ENCODE peak calls at places on chromosomes 4 and X, in seven cellular contexts. One of them, this sample, is unnamed.

GRCh38 chr4:40713798-40714197 is 36.0 kb upstream of the NSUN7 start:
- DNase-seq in trophoblast cell: no peak
- DNase-seq in H9: no peak
- DNase-seq in mesenchymal stem cell: no peak
- DNase-seq in mesendoderm: no peak
- DNase-seq in H1: no peak
- DNase-seq in IMR-90: no peak
- DNase-seq in this sample: no peak

GRCh38 chrX:10176121-10177003 is 19.6 kb downstream of the CLCN4 start:
- DNase-seq in mesenchymal stem cell: peak; percentile 0
- DNase-seq in IMR-90: no peak
- DNase-seq in H9: no peak
- DNase-seq in H1: no peak
- DNase-seq in trophoblast cell: peak; percentile 32
- DNase-seq in mesendoderm: no peak
- DNase-seq in this sample: no peak

GRCh38 chr4:155705664-155706063 is 39.0 kb downstream of the GUCY1A1 start:
- DNase-seq in IMR-90: peak; percentile 64
- DNase-seq in H9: no peak
- DNase-seq in mesenchymal stem cell: peak; percentile 40
- DNase-seq in H1: no peak
- DNase-seq in mesendoderm: peak; percentile 91
- DNase-seq in trophoblast cell: peak; percentile 24
- DNase-seq in this sample: peak; percentile 43

GRCh38 chr4:78061939-78062603 is 4.9 kb downstream of the FRAS1 start:
- DNase-seq in mesendoderm: no peak
- DNase-seq in trophoblast cell: no peak
- DNase-seq in H9: no peak
- DNase-seq in mesenchymal stem cell: no peak
- DNase-seq in H1: no peak
- DNase-seq in IMR-90: no peak
- DNase-seq in this sample: no peak

GRCh38 chr4:89301902-89302301 is 5.7 kb downstream of the GPRIN3 start:
- DNase-seq in trophoblast cell: no peak
- DNase-seq in H1: no peak
- DNase-seq in mesendoderm: no peak
- DNase-seq in IMR-90: no peak
- DNase-seq in H9: no peak
- DNase-seq in mesenchymal stem cell: no peak
- DNase-seq in this sample: no peak

GRCh38 chrX:7163146-7163677 is 15.3 kb upstream of the PUDP start:
- DNase-seq in mesendoderm: peak; percentile 58
- DNase-seq in H1: no peak
- DNase-seq in IMR-90: no peak
- DNase-seq in mesenchymal stem cell: no peak
- DNase-seq in H9: no peak
- DNase-seq in trophoblast cell: no peak
- DNase-seq in this sample: no peak

GRCh38 chrX:50469206-50469605 is 1.4 kb downstream of the DGKK start:
- DNase-seq in trophoblast cell: no peak
- DNase-seq in mesenchymal stem cell: no peak
- DNase-seq in IMR-90: no peak
- DNase-seq in mesendoderm: no peak
- DNase-seq in H9: peak; percentile 30
- DNase-seq in H1: no peak
- DNase-seq in this sample: no peak

GRCh38 chr4:184102927-184103326 is 114.7 kb downstream of the ENPP6 start:
- DNase-seq in H9: no peak
- DNase-seq in H1: no peak
- DNase-seq in mesenchymal stem cell: no peak
- DNase-seq in mesendoderm: no peak
- DNase-seq in trophoblast cell: no peak
- DNase-seq in IMR-90: no peak
- DNase-seq in this sample: no peak

GRCh38 chr4:147773261-147774184 is 41.6 kb downstream of the ARHGAP10 start:
- DNase-seq in mesendoderm: peak; percentile 33
- DNase-seq in IMR-90: peak; percentile 78
- DNase-seq in H1: no peak
- DNase-seq in trophoblast cell: no peak
- DNase-seq in H9: no peak
- DNase-seq in mesenchymal stem cell: peak; percentile 73
- DNase-seq in this sample: no peak

GRCh38 chr4:158384407-158384806 is 137.3 kb upstream of the RXFP1 start:
- DNase-seq in mesenchymal stem cell: no peak
- DNase-seq in H1: no peak
- DNase-seq in mesendoderm: no peak
- DNase-seq in IMR-90: no peak
- DNase-seq in trophoblast cell: no peak
- DNase-seq in H9: no peak
- DNase-seq in this sample: no peak

GRCh38 chrX:19678941-19679340 is 163.6 kb upstream of the MAP3K15 start:
- DNase-seq in H9: no peak
- DNase-seq in IMR-90: no peak
- DNase-seq in mesendoderm: no peak
- DNase-seq in trophoblast cell: no peak
- DNase-seq in mesenchymal stem cell: no peak
- DNase-seq in H1: no peak
- DNase-seq in this sample: no peak

GRCh38 chr4:10442976-10443375 is 14.2 kb downstream of the ZNF518B start:
- DNase-seq in mesendoderm: no peak
- DNase-seq in trophoblast cell: no peak
- DNase-seq in IMR-90: peak; percentile 43
- DNase-seq in H1: no peak
- DNase-seq in mesenchymal stem cell: peak; percentile 9
- DNase-seq in H9: no peak
- DNase-seq in this sample: no peak

GRCh38 chr4:39998659-39999345 is 21.1 kb upstream of the PDS5A start:
- DNase-seq in mesenchymal stem cell: no peak
- DNase-seq in mesendoderm: peak; percentile 86
- DNase-seq in H9: no peak
- DNase-seq in IMR-90: no peak
- DNase-seq in trophoblast cell: peak; percentile 53
- DNase-seq in H1: no peak
- DNase-seq in this sample: no peak

GRCh38 chr4:103307479-103308042 is 109.4 kb upstream of the CENPE start:
- DNase-seq in mesendoderm: no peak
- DNase-seq in mesenchymal stem cell: no peak
- DNase-seq in IMR-90: no peak
- DNase-seq in H9: no peak
- DNase-seq in trophoblast cell: peak; percentile 11
- DNase-seq in H1: no peak
- DNase-seq in this sample: no peak

GRCh38 chrX:79524642-79525041 is 157.5 kb upstream of the ITM2A start:
- DNase-seq in mesenchymal stem cell: no peak
- DNase-seq in mesendoderm: peak; percentile 28
- DNase-seq in H9: no peak
- DNase-seq in trophoblast cell: peak; percentile 14
- DNase-seq in IMR-90: no peak
- DNase-seq in H1: no peak
- DNase-seq in this sample: no peak

GRCh38 chr4:182736207-182736606 is 181.0 kb downstream of the DCTD start:
- DNase-seq in trophoblast cell: no peak
- DNase-seq in mesendoderm: no peak
- DNase-seq in H1: no peak
- DNase-seq in mesenchymal stem cell: no peak
- DNase-seq in IMR-90: no peak
- DNase-seq in H9: no peak
- DNase-seq in this sample: no peak

GRCh38 chrX:790780-791360 is 160.3 kb downstream of the SHOX start:
- DNase-seq in IMR-90: no peak
- DNase-seq in trophoblast cell: no peak
- DNase-seq in H1: no peak
- DNase-seq in mesenchymal stem cell: no peak
- DNase-seq in mesendoderm: no peak
- DNase-seq in H9: no peak
- DNase-seq in this sample: no peak

GRCh38 chr4:6465985-6466384 is 6.4 kb downstream of the PPP2R2C start:
- DNase-seq in mesendoderm: no peak
- DNase-seq in H1: peak; percentile 16
- DNase-seq in H9: peak; percentile 14
- DNase-seq in IMR-90: no peak
- DNase-seq in mesenchymal stem cell: no peak
- DNase-seq in trophoblast cell: no peak
- DNase-seq in this sample: no peak

GRCh38 chrX:24838624-24839023 is 144.9 kb downstream of the POLA1 start:
- DNase-seq in IMR-90: peak; percentile 50
- DNase-seq in H9: no peak
- DNase-seq in mesendoderm: peak; percentile 13
- DNase-seq in mesenchymal stem cell: peak; percentile 38
- DNase-seq in H1: no peak
- DNase-seq in trophoblast cell: peak; percentile 76
- DNase-seq in this sample: peak; percentile 12

GRCh38 chrX:131262200-131262599 is 26.9 kb downstream of the IGSF1 start:
- DNase-seq in H9: no peak
- DNase-seq in trophoblast cell: no peak
- DNase-seq in mesenchymal stem cell: no peak
- DNase-seq in mesendoderm: no peak
- DNase-seq in IMR-90: no peak
- DNase-seq in H1: no peak
- DNase-seq in this sample: no peak

GRCh38 chrX:56974408-56974807 is 20.9 kb downstream of the SPIN3 start:
- DNase-seq in trophoblast cell: peak; percentile 71
- DNase-seq in IMR-90: no peak
- DNase-seq in mesenchymal stem cell: no peak
- DNase-seq in mesendoderm: no peak
- DNase-seq in H1: no peak
- DNase-seq in H9: no peak
- DNase-seq in this sample: no peak

GRCh38 chr4:24690436-24690835 is 104.9 kb upstream of the SOD3 start:
- DNase-seq in mesendoderm: peak; percentile 23
- DNase-seq in H1: no peak
- DNase-seq in trophoblast cell: no peak
- DNase-seq in IMR-90: peak; percentile 11
- DNase-seq in mesenchymal stem cell: no peak
- DNase-seq in H9: no peak
- DNase-seq in this sample: no peak

GRCh38 chrX:14673764-14674163 is 144.4 kb downstream of the GLRA2 start:
- DNase-seq in mesenchymal stem cell: peak; percentile 89
- DNase-seq in trophoblast cell: peak; percentile 61
- DNase-seq in mesendoderm: peak; percentile 60
- DNase-seq in H1: no peak
- DNase-seq in IMR-90: peak; percentile 91
- DNase-seq in H9: no peak
- DNase-seq in this sample: no peak

DNA sequence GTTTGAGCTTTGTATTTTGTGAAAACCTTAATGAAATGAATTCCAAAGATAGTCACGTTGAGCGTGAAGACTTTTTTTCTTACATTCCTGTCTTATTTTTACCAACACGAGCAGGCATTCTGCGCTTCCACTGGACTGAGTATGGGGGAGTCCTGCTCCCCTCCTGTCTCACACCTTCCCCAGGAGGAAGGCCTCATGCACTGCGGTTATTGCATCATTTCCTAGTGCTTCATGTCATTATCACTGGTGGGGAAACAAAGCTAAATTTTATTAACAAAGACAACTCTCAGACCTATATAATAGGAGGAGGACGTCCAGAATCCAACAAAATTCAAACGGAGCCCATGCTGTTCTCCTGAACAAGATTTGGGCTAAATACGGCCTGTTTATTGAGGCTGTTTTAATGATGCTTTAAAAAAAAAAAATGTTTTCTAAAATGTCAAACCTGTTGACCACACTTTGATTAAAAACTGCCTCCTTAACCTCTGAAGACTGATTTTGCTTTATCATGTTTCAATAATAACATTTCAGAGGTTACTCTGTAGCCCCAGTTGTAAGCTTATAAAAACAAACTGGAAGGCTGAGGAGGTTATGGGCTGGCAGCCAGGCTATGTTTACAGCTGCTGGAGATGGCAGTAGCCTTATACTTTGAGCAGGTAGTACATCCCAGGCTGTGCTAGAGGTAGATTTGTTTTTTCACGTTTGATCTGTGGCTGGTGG is 118.0 kb downstream of the SOWAHB start:
- DNase-seq in H9: no peak
- DNase-seq in IMR-90: peak; percentile 78
- DNase-seq in mesenchymal stem cell: no peak
- DNase-seq in mesendoderm: peak; percentile 42
- DNase-seq in trophoblast cell: no peak
- DNase-seq in H1: no peak
- DNase-seq in this sample: no peak
- H3K27ac ChIP-seq in H9: no peak overlapping the region
- H3K27ac ChIP-seq in IMR-90: peak overlapping the region; percentile 66
- H3K27ac ChIP-seq in mesenchymal stem cell: peak overlapping the region; percentile 50
- H3K27ac ChIP-seq in mesendoderm: no peak overlapping the region
- H3K27ac ChIP-seq in trophoblast cell: no peak overlapping the region
- H3K27ac ChIP-seq in H1: no peak overlapping the region
- H3K27ac ChIP-seq in this sample: no peak overlapping the region

GRCh38 chrX:109535578-109535977 is 1.1 kb upstream of the NXT2 start:
- DNase-seq in mesenchymal stem cell: no peak
- DNase-seq in H1: no peak
- DNase-seq in trophoblast cell: no peak
- DNase-seq in mesendoderm: no peak
- DNase-seq in IMR-90: no peak
- DNase-seq in H9: no peak
- DNase-seq in this sample: no peak
- H3K4ac ChIP-seq in mesenchymal stem cell: no peak overlapping the region
- H3K4ac ChIP-seq in H1: no peak overlapping the region
- H3K4ac ChIP-seq in trophoblast cell: no peak overlapping the region
- H3K4ac ChIP-seq in mesendoderm: no peak overlapping the region
- H3K4ac ChIP-seq in IMR-90: no peak overlapping the region
- H3K4ac ChIP-seq in H9: no peak overlapping the region
- H3K4ac ChIP-seq in this sample: no peak overlapping the region

DNA sequence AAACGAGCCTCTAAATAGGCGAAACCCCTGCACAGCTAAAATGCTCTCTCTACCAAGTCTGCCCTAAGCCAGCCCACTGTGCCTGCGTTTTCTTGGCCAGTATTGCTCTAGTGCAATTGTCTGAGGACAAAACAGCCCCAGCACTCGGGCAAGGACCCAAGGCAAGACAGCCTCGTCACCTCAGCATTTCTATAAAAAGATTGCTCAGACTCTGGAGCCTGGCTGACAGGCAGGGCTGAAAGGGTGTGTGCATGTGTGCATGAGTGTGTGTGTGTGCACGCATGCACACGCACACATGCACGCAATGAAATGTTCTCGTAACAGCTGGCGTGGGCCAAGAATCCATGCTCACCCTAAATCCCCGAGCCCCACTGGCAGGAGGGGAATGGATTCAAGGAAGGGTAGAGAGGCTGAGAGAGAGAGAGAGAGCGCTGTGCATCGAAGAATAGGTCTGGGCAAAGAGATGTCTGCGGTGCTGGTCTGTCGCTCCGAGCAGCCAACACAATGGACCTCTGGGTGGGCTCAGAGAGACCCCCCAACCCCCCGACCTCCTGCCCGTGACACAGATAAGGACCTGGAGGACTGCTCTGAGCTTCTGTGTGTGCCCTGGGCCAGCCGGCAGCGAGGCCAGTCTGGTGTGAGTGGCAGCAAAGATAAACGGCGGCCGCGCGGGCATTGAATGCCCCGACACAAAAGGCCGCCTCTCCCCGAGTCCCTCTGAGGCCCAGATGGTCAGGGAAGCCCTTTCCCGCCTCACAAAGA is 579.1 kb downstream of the BCOR start:
- DNase-seq in mesendoderm: no peak
- DNase-seq in mesenchymal stem cell: no peak
- DNase-seq in IMR-90: no peak
- DNase-seq in H1: no peak
- DNase-seq in trophoblast cell: no peak
- DNase-seq in H9: no peak
- DNase-seq in this sample: no peak
- H3K27ac ChIP-seq in mesendoderm: peak overlapping the region; percentile 51
- H3K27ac ChIP-seq in mesenchymal stem cell: no peak overlapping the region
- H3K27ac ChIP-seq in IMR-90: no peak overlapping the region
- H3K27ac ChIP-seq in H1: no peak overlapping the region
- H3K27ac ChIP-seq in trophoblast cell: no peak overlapping the region
- H3K27ac ChIP-seq in H9: no peak overlapping the region
- H3K27ac ChIP-seq in this sample: no peak overlapping the region

GRCh38 chr4:9384126-9384525 is 21.2 kb downstream of the USP17L30 start:
- DNase-seq in H1: no peak
- DNase-seq in H9: no peak
- DNase-seq in trophoblast cell: peak; percentile 67
- DNase-seq in IMR-90: no peak
- DNase-seq in mesenchymal stem cell: no peak
- DNase-seq in mesendoderm: no peak
- DNase-seq in this sample: no peak
- H3K4ac ChIP-seq in H1: no peak overlapping the region
- H3K4ac ChIP-seq in H9: no peak overlapping the region
- H3K4ac ChIP-seq in trophoblast cell: no peak overlapping the region
- H3K4ac ChIP-seq in IMR-90: no peak overlapping the region
- H3K4ac ChIP-seq in mesenchymal stem cell: no peak overlapping the region
- H3K4ac ChIP-seq in mesendoderm: no peak overlapping the region
- H3K4ac ChIP-seq in this sample: no peak overlapping the region

This sample was measured in neuronal stem cell.